ENCODE peak calls at places on chromosomes 16 and 17, in five cellular contexts. I is hepatocyte; Z is CD8-positive, alpha-beta T cell; C is adrenal gland; N is suprapubic skin. K is an unnamed sample. For H3K36me3, the result is how much of the 10 kb centered on the place peaks cover.

GRCh38 chr17:39601010-39601597 is 6.6 kb downstream of the NEUROD2 start:
- DNase-seq in Z (no peak), I (no peak), N (no peak), C (no peak), K (no peak)

GRCh38 chr16:11032000-11032921 is 87.9 kb downstream of the CLEC16A start:
- DNase-seq in C (peak), N (no peak), I (no peak), Z (no peak), K (peak)

GRCh38 chr17:39676198-39676819 is 8.1 kb downstream of the PNMT start:
- DNase-seq in C (no peak), N (no peak), I (no peak), Z (peak), K (peak)

GRCh38 chr17:63699638-63700527 is at the start of gene LIMD2:
- DNase-seq in N (no peak), I (peak), C (peak), Z (peak), K (no peak)

GRCh38 chr17:28706471-28707338 is 5.0 kb downstream of the PROCA1 start:
- DNase-seq in C (no peak), I (no peak), Z (no peak), N (no peak), K (no peak)

GRCh38 chr16:81697886-81698635 is 81.0 kb upstream of the PLCG2 start:
- DNase-seq in C (no peak), N (peak), Z (no peak), I (peak), K (no peak)

GRCh38 chr17:15106540-15106939 is 158.6 kb downstream of the PMP22 start:
- DNase-seq in N (no peak), Z (no peak), I (peak), C (no peak), K (peak)

GRCh38 chr16:81403601-81404391 is 40.8 kb upstream of the CMIP start:
- DNase-seq in N (peak), C (peak), Z (peak), I (peak), K (peak)

GRCh38 chr17:61407211-61407911 is 7.7 kb downstream of the TBX2 start:
- DNase-seq in C (peak), I (no peak), N (peak), Z (no peak), K (no peak)

GRCh38 chr17:61406871-61407210 is 7.2 kb downstream of the TBX2 start:
- DNase-seq in N (no peak), Z (no peak), I (no peak), C (peak), K (no peak)

GRCh38 chr17:61409301-61410099 is 9.9 kb downstream of the TBX2 start:
- DNase-seq in N (peak), Z (no peak), I (peak), C (peak), K (no peak)

GRCh38 chr17:61410100-61410551 is 10.5 kb downstream of the TBX2 start:
- DNase-seq in Z (no peak), N (peak), I (no peak), C (no peak), K (no peak)

GRCh38 chr17:61408151-61409041 is 8.8 kb downstream of the TBX2 start:
- DNase-seq in Z (no peak), I (no peak), N (peak), C (peak), K (no peak)
- H3K36me3 ChIP-seq in Z (under half), I (under half), N (under half), C (under half), K (under half)

GRCh38 chr17:60252459-60252858 is 102.7 kb downstream of the CA4 start:
- DNase-seq in Z (no peak), I (no peak), C (no peak), N (no peak), K (no peak)

GRCh38 chr17:60256174-60256573 is 106.4 kb downstream of the CA4 start:
- DNase-seq in Z (no peak), N (no peak), I (no peak), C (no peak), K (peak)

GRCh38 chr17:60253048-60253447 is 103.3 kb downstream of the CA4 start:
- DNase-seq in I (no peak), N (no peak), C (no peak), Z (no peak), K (no peak)

GRCh38 chr17:60260540-60260939 is 110.8 kb downstream of the CA4 start:
- DNase-seq in N (no peak), Z (no peak), I (no peak), C (no peak), K (no peak)

DNA sequence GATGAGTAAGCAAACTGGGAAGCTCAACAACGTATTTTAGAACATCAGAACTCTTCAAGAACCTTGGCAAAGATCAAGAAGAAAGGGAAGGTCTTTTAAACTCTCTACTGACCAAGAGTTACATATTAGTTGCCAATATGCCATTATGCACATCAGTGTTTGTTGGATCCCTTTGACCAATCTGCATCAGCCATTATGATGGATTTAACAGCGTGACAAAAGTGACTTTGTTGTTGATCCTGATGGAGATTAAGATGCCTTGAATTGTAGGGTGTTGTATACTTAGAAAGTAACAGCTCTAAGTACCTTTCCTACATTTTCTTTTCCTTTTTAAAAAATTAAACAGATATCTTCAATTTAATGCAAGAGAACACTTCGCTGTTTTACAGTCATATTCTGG is 108.5 kb downstream of the CA4 start:
- DNase-seq in I (no peak), N (no peak), C (no peak), Z (no peak), K (no peak)
- H3K4me3 ChIP-seq in I (no peak), N (no peak), C (no peak), Z (no peak), K (no peak)

GRCh38 chr17:43428524-43428923 is 29.7 kb downstream of the ARL4D start:
- DNase-seq in N (no peak), I (no peak), C (no peak), Z (no peak), K (no peak)
- TF ChIP-seq CTCF in N (no peak), I (peak), C (no peak), Z (no peak), K (no peak)

GRCh38 chr16:89686520-89687091 is at the start of gene CDK10:
- DNase-seq in C (peak), N (peak), I (peak), Z (peak), K (peak)
- H3K36me3 ChIP-seq in C (under half), N (under half), I (under half), Z (under half), K (under half)

DNA sequence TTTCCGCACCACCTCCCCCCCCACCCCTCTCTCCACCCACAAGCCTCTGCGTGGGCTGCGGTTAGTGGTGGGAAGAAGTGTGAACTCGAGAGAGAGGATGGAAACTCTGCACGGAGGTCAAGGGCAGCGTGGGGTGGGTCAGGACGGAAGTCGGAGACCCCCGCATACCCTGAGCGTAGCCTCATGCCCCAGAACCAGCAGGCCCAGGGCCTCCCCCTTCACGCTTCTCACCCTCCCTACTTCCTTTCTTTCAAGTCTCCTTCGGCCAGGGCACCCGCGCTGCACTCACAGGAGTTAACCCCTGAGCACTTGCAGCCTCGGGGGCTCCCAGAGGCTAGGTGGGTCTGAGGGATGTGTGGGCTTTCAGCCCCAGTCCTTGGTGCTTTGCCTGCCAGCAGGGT is 9.2 kb downstream of the TBKBP1 start:
- DNase-seq in Z (no peak), C (no peak), N (no peak), I (no peak), K (no peak)
- H3K4me3 ChIP-seq in Z (peak), C (no peak), N (no peak), I (no peak), K (no peak)

GRCh38 chr17:7856840-7857723 is at the start of gene NAA38:
- DNase-seq in Z (peak), N (peak), I (peak), C (peak), K (peak)
- TF ChIP-seq CTCF in Z (no peak), N (no peak), I (peak), C (peak), K (peak)

GRCh38 chr17:62062936-62063335 is 2.1 kb downstream of the MED13 start:
- DNase-seq in I (no peak), C (no peak), Z (no peak), N (no peak), K (no peak)

GRCh38 chr17:62058611-62059010 is 6.5 kb downstream of the MED13 start:
- DNase-seq in N (no peak), I (no peak), Z (no peak), C (no peak), K (no peak)

GRCh38 chr17:62062313-62062712 is 2.8 kb downstream of the MED13 start:
- DNase-seq in Z (no peak), C (no peak), N (no peak), I (no peak), K (peak)

GRCh38 chr17:62057696-62058095 is 7.4 kb downstream of the MED13 start:
- DNase-seq in Z (no peak), N (no peak), I (no peak), C (no peak), K (no peak)

GRCh38 chr17:62059394-62059793 is 5.7 kb downstream of the MED13 start:
- DNase-seq in I (no peak), C (no peak), Z (no peak), N (no peak), K (no peak)
- H3K36me3 ChIP-seq in I (under half), C (under half), Z (under half), N (under half), K (under half)

DNA sequence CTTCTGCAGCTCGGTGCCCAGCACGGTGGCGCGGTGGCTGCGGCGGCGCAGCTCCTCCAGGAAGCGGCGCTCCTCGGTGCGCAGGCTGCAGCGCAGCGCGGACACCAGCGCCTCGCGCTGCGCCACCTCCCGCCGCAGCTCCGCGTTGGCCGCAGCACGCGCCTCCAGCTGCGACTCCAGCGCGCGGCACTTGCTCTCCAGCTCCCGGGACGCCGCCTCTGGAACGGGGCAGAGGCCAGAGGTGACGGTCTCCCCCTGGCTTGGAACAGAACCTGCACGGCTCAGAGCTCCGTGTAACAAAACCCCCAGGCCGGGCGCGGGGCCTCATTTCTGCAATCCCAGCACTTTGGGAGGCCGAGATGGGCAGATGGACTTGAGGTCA is 13.2 kb upstream of the CLUH start:
- DNase-seq in N (no peak), C (peak), I (peak), Z (no peak), K (peak)
- H3K4me3 ChIP-seq in N (peak), C (no peak), I (no peak), Z (no peak), K (peak)

GRCh38 chr16:12348733-12349704 is 372.5 kb downstream of the SNX29 start:
- DNase-seq in C (no peak), N (no peak), I (no peak), Z (no peak), K (no peak)

GRCh38 chr16:12347365-12347764 is 370.8 kb downstream of the SNX29 start:
- DNase-seq in Z (no peak), N (no peak), C (no peak), I (no peak), K (no peak)

GRCh38 chr16:12354296-12354818 is 377.8 kb downstream of the SNX29 start:
- DNase-seq in Z (no peak), I (no peak), C (no peak), N (no peak), K (no peak)

GRCh38 chr16:12349950-12350842 is 373.7 kb downstream of the SNX29 start:
- DNase-seq in I (no peak), N (no peak), C (no peak), Z (no peak), K (no peak)

DNA sequence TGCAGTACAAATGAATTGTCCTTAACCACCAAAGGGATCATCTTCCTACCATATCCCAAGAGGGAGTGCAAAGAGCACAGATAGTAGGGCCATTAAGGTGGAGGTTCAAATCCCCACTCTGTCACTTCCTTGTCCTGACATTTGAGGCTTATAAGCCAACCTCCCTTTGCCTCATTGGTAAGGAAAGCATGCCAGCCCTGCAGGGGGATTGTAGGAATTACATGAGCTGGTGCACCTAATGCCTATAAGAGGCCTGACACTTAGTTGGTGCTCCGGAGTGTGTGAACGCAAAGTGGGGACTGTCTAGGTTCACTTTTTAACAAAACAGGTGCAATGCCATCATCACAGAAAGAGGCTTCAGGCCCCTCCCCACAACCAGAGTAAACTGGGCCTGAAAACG is 374.4 kb downstream of the SNX29 start:
- DNase-seq in I (no peak), C (no peak), N (no peak), Z (no peak), K (no peak)
- TF ChIP-seq CTCF in I (no peak), C (no peak), N (no peak), Z (no peak), K (no peak)

GRCh38 chr17:30957741-30958140 is 13.1 kb upstream of the RNF135 start:
- DNase-seq in Z (no peak), N (no peak), I (no peak), C (no peak), K (no peak)

GRCh38 chr17:30954046-30954805 is 16.6 kb upstream of the RNF135 start:
- DNase-seq in Z (no peak), I (no peak), C (peak), N (no peak), K (no peak)

GRCh38 chr17:30958187-30958586 is 12.7 kb upstream of the RNF135 start:
- DNase-seq in C (no peak), N (no peak), I (no peak), Z (no peak), K (no peak)

GRCh38 chr17:30952645-30953393 is 18.0 kb upstream of the RNF135 start:
- DNase-seq in N (no peak), C (peak), I (no peak), Z (no peak), K (no peak)

DNA sequence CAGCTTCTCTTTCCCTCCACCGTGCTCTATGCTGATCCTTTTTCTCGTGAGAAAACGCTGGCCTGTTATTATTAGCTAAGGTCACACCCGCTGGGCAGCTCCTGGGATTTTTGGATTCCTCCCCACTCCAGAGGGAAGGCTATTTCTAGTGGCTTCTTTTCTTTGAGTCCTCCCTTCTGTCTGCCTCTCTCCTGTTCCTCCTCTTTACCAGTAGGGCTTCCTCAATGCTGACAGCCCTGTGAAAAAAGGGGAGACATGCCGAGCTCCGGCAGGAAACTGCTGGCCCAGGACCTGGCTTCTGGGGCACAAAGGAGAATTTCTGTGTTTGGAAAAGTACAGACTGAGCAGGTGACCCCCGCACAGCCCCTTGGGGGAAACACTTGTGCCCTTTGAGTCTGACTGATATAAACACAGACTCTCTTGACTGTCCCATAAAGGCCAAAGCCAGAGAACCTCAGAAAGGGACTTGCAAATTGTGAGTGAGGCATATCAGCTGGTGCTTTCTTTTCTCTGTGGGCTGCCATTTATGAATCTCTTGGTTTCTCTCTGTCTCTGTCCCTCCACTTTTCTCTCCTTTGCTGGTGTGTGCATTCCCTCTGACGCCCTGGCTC is 14.0 kb upstream of the RNF135 start:
- DNase-seq in C (no peak), I (no peak), Z (no peak), N (no peak), K (no peak)
- H3K36me3 ChIP-seq in C (under half), I (under half), Z (under half), N (under half), K (under half)

K was measured in bronchial epithelial cell.